ENCODE peak calls at places on chromosomes 1 and 21, in seven cellular contexts. F is fibroblast of mammary gland, Q is GM13977, I is Calu3, L is PC-3, T is tibial nerve, O is testis. G is an unnamed sample.

GRCh38 chr1:37647281-37647680 is 12.6 kb upstream of the RSPO1 start:
- DNase-seq in T (no peak), L (no peak), I (no peak), Q (no peak), F (no peak), O (no peak), G (no peak)

GRCh38 chr1:232383455-232384074 is 246.4 kb downstream of the SIPA1L2 start:
- DNase-seq in I (no peak), L (peak; percentile 22), T (no peak), Q (no peak), F (no peak), O (no peak), G (no peak)

GRCh38 chr1:48017716-48018115 is 20.5 kb upstream of the TRABD2B start:
- DNase-seq in L (peak; percentile 11), I (no peak), O (no peak), T (no peak), Q (no peak), F (peak; percentile 80), G (no peak)

GRCh38 chr1:112061852-112062451 is 72.5 kb upstream of the KCND3 start:
- DNase-seq in T (no peak), L (no peak), Q (no peak), I (no peak), F (no peak), O (no peak), G (no peak)

GRCh38 chr1:206048582-206048981 is 4.4 kb upstream of the RHEX start:
- DNase-seq in T (no peak), L (no peak), Q (no peak), O (no peak), F (no peak), I (peak; percentile 94), G (no peak)

GRCh38 chr1:2228684-2229031 is 539 bp downstream of the SKI start:
- DNase-seq in I (no peak), O (no peak), F (no peak), T (no peak), Q (peak; percentile 67), L (peak; percentile 42), G (no peak)

GRCh38 chr1:234331511-234331910 is 41.7 kb upstream of the COA6 start:
- DNase-seq in O (no peak), T (no peak), I (no peak), L (no peak), F (peak; percentile 76), Q (no peak), G (no peak)

GRCh38 chr1:154819628-154820590 is 50.2 kb downstream of the KCNN3 start:
- DNase-seq in T (no peak), O (no peak), L (peak; percentile 48), Q (peak; percentile 50), F (peak; percentile 6), I (peak; percentile 51), G (no peak)

GRCh38 chr21:29215709-29216108 is 83.0 kb upstream of the BACH1 start:
- DNase-seq in Q (no peak), O (no peak), I (no peak), T (no peak), L (no peak), F (peak; percentile 68), G (no peak)

GRCh38 chr1:193479187-193479586 is 292.8 kb upstream of the B3GALT2 start:
- DNase-seq in O (no peak), L (no peak), I (no peak), F (no peak), T (no peak), Q (peak; percentile 11), G (no peak)

GRCh38 chr1:214264196-214264595 is 16.8 kb upstream of the SMYD2 start:
- DNase-seq in I (no peak), L (no peak), F (peak; percentile 49), Q (no peak), T (no peak), O (no peak), G (no peak)

GRCh38 chr1:4076346-4076745 is 176.3 kb upstream of the C1orf174 start:
- DNase-seq in Q (no peak), T (no peak), F (no peak), O (no peak), I (no peak), L (no peak), G (no peak)

GRCh38 chr1:11525516-11525915 is 46.6 kb downstream of the DISP3 start:
- DNase-seq in I (no peak), Q (no peak), L (no peak), O (no peak), T (no peak), F (no peak), G (no peak)
- TF ChIP-seq CTCF in I (no peak), Q (no peak), L (no peak), O (no peak), T (no peak), F (no peak), G (no peak)

DNA sequence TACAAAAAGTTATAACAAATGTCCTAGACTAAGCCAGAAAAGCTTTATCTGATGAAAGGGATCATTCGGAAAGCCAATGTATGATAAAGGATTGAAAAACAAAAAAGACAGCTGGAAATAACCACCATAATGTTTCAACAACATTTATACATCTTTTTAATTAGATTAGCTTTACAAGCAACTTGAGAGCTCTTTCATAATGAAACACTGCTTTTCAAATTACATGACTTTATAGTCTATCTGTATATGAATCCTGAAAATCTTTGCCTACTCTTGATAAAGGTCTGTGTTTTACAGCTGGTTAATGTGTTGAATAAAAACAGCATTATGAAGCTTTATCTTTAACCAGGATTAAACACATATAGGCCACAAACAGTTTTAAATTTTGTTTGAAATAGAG is 25.5 kb downstream of the SPRTN start:
- DNase-seq in Q (no peak), F (no peak), O (no peak), L (no peak), I (no peak), T (no peak), G (no peak)
- TF ChIP-seq CTCF in Q (no peak), F (no peak), O (no peak), L (no peak), I (no peak), T (no peak), G (no peak)

GRCh38 chr1:164092603-164093353 is 466.2 kb upstream of the PBX1 start:
- DNase-seq in F (peak; percentile 15), L (no peak), T (no peak), Q (no peak), O (peak; percentile 27), I (no peak), G (no peak)
- TF ChIP-seq CTCF in F (peak; percentile 39), L (no peak), T (no peak), Q (peak; percentile 43), O (no peak), I (no peak), G (no peak)

DNA sequence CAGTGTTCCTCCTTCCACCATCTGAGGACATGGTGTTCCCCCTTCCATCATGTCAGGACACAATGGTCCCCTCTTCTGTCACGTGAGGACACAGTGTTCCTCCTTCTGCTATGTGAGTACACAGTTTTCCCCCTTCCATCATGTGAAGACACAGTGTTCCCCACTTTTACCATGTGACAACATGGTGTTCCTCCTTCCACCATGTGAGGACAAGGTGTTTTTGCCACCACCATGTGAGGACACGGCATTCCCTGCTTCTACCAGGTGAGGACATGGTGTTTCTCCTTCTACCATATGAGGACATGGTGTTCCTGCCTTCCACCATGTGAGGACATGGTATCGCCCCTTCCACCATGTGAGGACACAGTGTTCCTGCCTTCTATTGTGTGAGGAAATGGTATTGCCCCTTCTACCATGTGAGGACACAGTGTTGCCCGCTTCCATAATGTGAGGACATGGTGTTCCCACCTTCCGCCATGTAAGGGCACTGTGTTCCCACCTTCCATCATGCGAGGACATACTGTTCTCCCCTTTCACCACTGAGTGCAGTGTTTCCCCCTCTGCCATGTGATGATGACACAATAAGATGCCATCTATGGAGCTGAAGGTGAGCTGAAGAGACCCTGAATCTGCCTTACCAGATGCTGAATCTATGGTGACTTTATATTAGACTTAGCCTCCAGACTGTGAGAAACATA is 132.3 kb downstream of the FCRL5 start:
- DNase-seq in Q (no peak), L (no peak), F (no peak), O (no peak), T (no peak), I (no peak), G (no peak)
- TF ChIP-seq CTCF in Q (no peak), L (no peak), F (no peak), O (no peak), T (no peak), I (no peak), G (no peak)

GRCh38 chr1:162562452-162562828 is 918 bp downstream of the UAP1 start:
- DNase-seq in I (no peak), F (peak; percentile 84), Q (no peak), T (no peak), L (peak; percentile 80), O (no peak), G (no peak)

GRCh38 chr1:162565460-162565859 is 3.9 kb downstream of the UAP1 start:
- DNase-seq in Q (peak; percentile 16), F (no peak), I (no peak), T (no peak), O (no peak), L (no peak), G (no peak)

GRCh38 chr1:162561616-162562451 is at the start of gene UAP1:
- DNase-seq in Q (no peak), T (peak; percentile 25), O (peak; percentile 42), L (no peak), F (no peak), I (no peak), G (peak; percentile 65)

GRCh38 chr1:162566870-162567269 is 5.3 kb downstream of the UAP1 start:
- DNase-seq in L (no peak), Q (no peak), O (no peak), F (no peak), I (no peak), T (no peak), G (no peak)

DNA sequence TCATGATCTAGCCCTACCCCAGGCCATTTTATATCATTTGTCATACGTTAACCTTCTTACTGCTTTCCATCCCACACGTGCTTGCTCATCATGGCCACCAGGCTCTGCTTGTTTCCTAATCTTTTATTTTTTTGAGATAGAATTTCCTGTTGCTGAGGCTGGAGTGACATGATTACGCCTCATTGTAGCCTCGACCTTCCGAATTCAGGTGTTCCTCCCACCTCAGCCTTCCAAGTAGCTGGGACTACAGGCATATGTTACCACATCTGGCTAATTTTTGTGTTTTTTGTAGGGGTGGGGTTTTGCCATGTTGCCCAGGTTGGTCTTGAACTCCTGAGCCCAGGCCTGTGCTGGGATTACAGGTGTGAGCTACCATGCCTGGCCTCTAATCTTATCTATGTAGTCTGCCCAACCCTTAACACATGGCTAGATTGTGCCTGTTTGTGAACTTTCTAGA is 3.3 kb downstream of the UAP1 start:
- DNase-seq in T (no peak), Q (no peak), F (peak; percentile 34), L (no peak), I (no peak), O (no peak), G (no peak)
- TF ChIP-seq CTCF in T (no peak), Q (no peak), F (no peak), L (no peak), I (no peak), O (no peak), G (no peak)

GRCh38 chr21:42665484-42665883 is 12.1 kb downstream of the PDE9A start:
- DNase-seq in F (no peak), L (no peak), I (no peak), Q (no peak), O (no peak), T (no peak), G (no peak)
- TF ChIP-seq CTCF in F (no peak), L (no peak), I (no peak), Q (no peak), O (no peak), T (no peak), G (no peak)

GRCh38 chr1:173148538-173148937 is 58.6 kb downstream of the TNFSF4 start:
- DNase-seq in T (no peak), Q (no peak), F (no peak), I (no peak), L (no peak), O (no peak), G (no peak)
- TF ChIP-seq CTCF in T (no peak), Q (no peak), F (no peak), I (no peak), L (no peak), O (no peak), G (no peak)

G was measured in psoas muscle.